ENCODE peak calls at places on chromosomes 13 and 19, in four cellular contexts. W is left ventricle myocardium inferior; A is A549; H is CD4-positive, CD25-positive, alpha-beta regulatory T cell. N is an unnamed sample.

GRCh38 chr19:56085571-56086275 is 35.4 kb downstream of the ZNF787 start:
- DNase-seq in W (no peak), A (no peak), H (no peak), N (no peak)

GRCh38 chr13:29918845-29919244 is 68.4 kb upstream of the UBL3 start:
- DNase-seq in W (no peak), A (no peak), H (no peak), N (no peak)

GRCh38 chr13:105220063-105220462 is 1315.4 kb downstream of the EFNB2 start:
- DNase-seq in W (no peak), A (no peak), H (no peak), N (no peak)

GRCh38 chr13:23384111-23384510 is 49.4 kb downstream of the SACS start:
- DNase-seq in W (no peak), A (peak; percentile 41), H (no peak), N (no peak)

GRCh38 chr19:42108527-42109389 is 23.5 kb downstream of the POU2F2 start:
- DNase-seq in W (peak; percentile 67), A (peak; percentile 95), H (peak; percentile 79), N (peak; percentile 80)

GRCh38 chr13:80841346-80841882 is 500.5 kb upstream of the SPRY2 start:
- DNase-seq in W (no peak), A (no peak), H (no peak), N (no peak)

GRCh38 chr19:7845390-7846179 is 15.6 kb downstream of the EVI5L start:
- DNase-seq in W (no peak), A (no peak), H (no peak), N (no peak)

GRCh38 chr13:39410089-39410901 is 192.7 kb downstream of the LHFPL6 start:
- DNase-seq in W (no peak), A (no peak), H (no peak), N (no peak)

GRCh38 chr13:73335938-73336337 is 277.1 kb downstream of the KLF5 start:
- DNase-seq in W (no peak), A (peak; percentile 28), H (no peak), N (no peak)

GRCh38 chr13:23723463-23723862 is 153.3 kb downstream of the TNFRSF19 start:
- DNase-seq in W (no peak), A (no peak), H (no peak), N (no peak)

GRCh38 chr13:93345061-93345460 is 118.5 kb downstream of the GPC6 start:
- DNase-seq in W (no peak), A (no peak), H (no peak), N (no peak)

GRCh38 chr19:19256072-19256969 is 16.8 kb downstream of the TM6SF2 start:
- DNase-seq in W (no peak), A (peak; percentile 40), H (no peak), N (no peak)

GRCh38 chr19:8120636-8121480 is 28.5 kb downstream of the FBN3 start:
- DNase-seq in W (no peak), A (no peak), H (no peak), N (no peak)

GRCh38 chr19:41575998-41576397 is at the start of gene CEACAM21:
- DNase-seq in W (peak; percentile 52), A (no peak), H (peak; percentile 23), N (peak; percentile 42)

GRCh38 chr13:35474551-35474950 is 1.9 kb downstream of the MAB21L1 start:
- DNase-seq in W (no peak), A (no peak), H (no peak), N (no peak)

GRCh38 chr13:46743191-46743590 is 53.8 kb downstream of the ESD start:
- DNase-seq in W (no peak), A (no peak), H (no peak), N (no peak)

GRCh38 chr19:48961673-48962028 is 3.5 kb upstream of the FTL start:
- DNase-seq in W (no peak), A (no peak), H (no peak), N (no peak)

GRCh38 chr13:113624235-113624587 is 33.8 kb downstream of the ATP4B start:
- DNase-seq in W (no peak), A (no peak), H (no peak), N (no peak)

GRCh38 chr13:18960637-18961227 is 220.9 kb downstream of the TUBA3C start:
- DNase-seq in W (no peak), A (no peak), H (no peak), N (no peak)

GRCh38 chr19:1967087-1967608 is 26.2 kb downstream of the CSNK1G2 start:
- DNase-seq in W (no peak), A (no peak), H (no peak), N (peak; percentile 58)

GRCh38 chr13:48185018-48185417 is 48.0 kb upstream of the ITM2B start:
- DNase-seq in W (no peak), A (no peak), H (no peak), N (no peak)

GRCh38 chr13:50389726-50390125 is 374.5 kb downstream of the KCNRG start:
- DNase-seq in W (no peak), A (no peak), H (no peak), N (no peak)

DNA sequence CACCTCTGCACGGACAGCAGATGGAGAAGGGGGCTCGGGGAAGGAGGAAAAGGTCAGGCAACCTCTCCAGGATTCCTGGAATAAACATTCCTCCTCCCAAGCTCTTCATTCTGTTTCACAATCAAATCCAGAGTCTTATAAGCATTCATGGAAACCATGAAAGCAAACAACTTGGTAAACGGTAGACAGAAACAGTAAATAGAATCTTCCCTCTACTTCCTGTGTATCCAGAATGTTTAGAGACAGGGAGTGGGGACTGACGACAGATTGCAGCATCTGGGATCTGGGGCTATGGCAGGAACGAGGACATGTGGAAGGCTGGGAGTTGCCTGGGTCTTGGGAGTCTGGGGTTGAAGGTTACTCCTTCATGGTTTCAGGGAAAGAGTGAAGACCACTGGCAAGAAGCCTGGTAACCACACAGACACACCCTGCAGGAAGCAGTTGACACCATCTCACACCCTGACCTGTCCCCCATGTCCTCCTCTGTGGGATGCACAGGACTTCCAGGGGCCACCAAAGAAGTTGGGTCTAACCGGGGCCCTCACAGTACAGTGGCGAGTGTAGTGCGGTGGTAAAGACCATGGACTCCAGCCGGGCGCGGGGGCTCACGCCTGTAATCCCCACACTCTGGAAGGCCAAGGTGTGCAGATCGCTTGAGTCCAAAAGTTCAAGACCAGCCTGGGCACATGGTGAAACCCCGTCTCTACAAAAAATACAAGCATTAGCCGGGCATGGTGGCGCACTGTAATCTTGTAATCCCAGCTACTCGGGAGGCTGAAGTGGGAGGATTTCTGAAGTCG is 10.7 kb upstream of the FFAR2 start:
- DNase-seq in W (no peak), A (peak; percentile 73), H (no peak), N (no peak)
- H3K4me1 ChIP-seq in W (peaks cover 41% of the 10 kb centered on the region), A (peaks cover 16% of the 10 kb centered on the region), H (peaks cover 4% of the 10 kb centered on the region), N (peaks cover 15% of the 10 kb centered on the region)

DNA sequence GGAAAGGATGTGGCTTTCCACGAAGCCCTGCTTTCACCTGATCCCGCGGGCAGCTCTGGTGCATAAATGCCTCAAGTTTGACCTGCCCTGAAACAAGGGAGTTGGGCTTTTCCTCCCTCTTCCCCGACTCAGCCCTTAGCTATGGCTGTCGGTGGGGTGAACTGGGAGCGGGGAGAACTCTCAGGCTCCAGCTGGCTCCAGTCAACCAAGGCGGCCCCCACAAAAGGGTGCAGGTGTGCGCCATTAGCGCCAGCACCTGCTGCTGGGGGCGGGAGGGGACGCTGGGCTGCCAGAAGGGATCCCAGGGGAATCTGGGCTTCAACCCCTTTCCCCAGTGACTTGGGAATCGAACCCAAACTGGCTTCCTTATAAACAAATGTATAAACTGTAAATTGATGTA is 7.1 kb upstream of the DHRS12 start:
- DNase-seq in W (no peak), A (no peak), H (no peak), N (no peak)
- H3K4me1 ChIP-seq in W (peaks cover 24% of the 10 kb centered on the region), A (peaks cover 10% of the 10 kb centered on the region), H (peaks cover 17% of the 10 kb centered on the region), N (peaks cover 26% of the 10 kb centered on the region)

GRCh38 chr19:44725251-44725650 is 23.3 kb upstream of the BCL3 start:
- DNase-seq in W (no peak), A (peak; percentile 91), H (no peak), N (no peak)
- H3K4me1 ChIP-seq in W (peaks cover 39% of the 10 kb centered on the region), A (peaks cover 75% of the 10 kb centered on the region), H (peaks cover 13% of the 10 kb centered on the region), N (peaks cover 19% of the 10 kb centered on the region)

GRCh38 chr13:40648841-40649240 is 17.6 kb downstream of the FOXO1 start:
- DNase-seq in W (no peak), A (no peak), H (no peak), N (no peak)
- H3K4me1 ChIP-seq in W (peaks cover 89% of the 10 kb centered on the region), A (peaks cover 15% of the 10 kb centered on the region), H (peaks cover 95% of the 10 kb centered on the region), N (peaks cover 90% of the 10 kb centered on the region)

DNA sequence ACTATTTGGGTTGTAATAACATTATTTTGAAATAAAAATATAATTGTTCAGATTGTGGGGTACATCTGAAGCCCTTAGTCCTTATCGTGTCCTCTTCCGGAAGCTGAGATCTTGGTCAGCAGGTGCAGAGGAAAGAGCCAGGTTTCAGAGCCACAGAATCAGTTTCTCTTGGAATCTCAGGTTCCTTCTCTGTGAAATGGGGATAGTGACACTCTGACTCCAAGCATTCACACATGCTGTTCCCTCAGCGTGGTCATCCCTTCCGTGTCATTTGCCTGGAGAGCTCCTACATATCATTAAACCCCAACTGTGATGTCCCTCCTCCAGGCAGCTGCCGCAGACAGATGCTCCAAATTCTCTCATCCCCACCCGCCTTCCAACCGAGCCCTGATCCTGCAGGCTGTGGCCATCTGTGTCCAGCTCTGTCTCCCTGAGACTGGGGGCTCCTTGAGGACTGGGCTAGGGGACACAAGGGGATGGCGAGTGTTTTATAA is 59.8 kb downstream of the AP1M1 start:
- DNase-seq in W (no peak), A (no peak), H (no peak), N (no peak)
- H3K4me1 ChIP-seq in W (peaks cover 49% of the 10 kb centered on the region), A (peaks cover 11% of the 10 kb centered on the region), H (peaks cover 33% of the 10 kb centered on the region), N (peaks cover 51% of the 10 kb centered on the region)

GRCh38 chr19:6272411-6272791 is 7.4 kb downstream of the MLLT1 start:
- DNase-seq in W (no peak), A (no peak), H (no peak), N (no peak)

GRCh38 chr19:6274756-6275155 is 5.0 kb downstream of the MLLT1 start:
- DNase-seq in W (no peak), A (no peak), H (no peak), N (no peak)

GRCh38 chr19:6271721-6272410 is 7.9 kb downstream of the MLLT1 start:
- DNase-seq in W (peak; percentile 93), A (no peak), H (no peak), N (no peak)

GRCh38 chr19:6273701-6274601 is 5.8 kb downstream of the MLLT1 start:
- DNase-seq in W (peak; percentile 84), A (no peak), H (no peak), N (no peak)

GRCh38 chr19:6272913-6273600 is 6.7 kb downstream of the MLLT1 start:
- DNase-seq in W (no peak), A (no peak), H (no peak), N (no peak)
- H3K4me1 ChIP-seq in W (peaks cover 93% of the 10 kb centered on the region), A (peaks cover 9% of the 10 kb centered on the region), H (peaks cover 14% of the 10 kb centered on the region), N (no peaks in the 10 kb centered on the region)

GRCh38 chr19:44753619-44753931 is 5.1 kb downstream of the BCL3 start:
- DNase-seq in W (no peak), A (no peak), H (no peak), N (no peak)

GRCh38 chr19:44753932-44754742 is 5.6 kb downstream of the BCL3 start:
- DNase-seq in W (peak; percentile 96), A (peak; percentile 90), H (peak; percentile 54), N (peak; percentile 64)

GRCh38 chr19:44752816-44753618 is 4.5 kb downstream of the BCL3 start:
- DNase-seq in W (peak; percentile 90), A (peak; percentile 97), H (peak; percentile 93), N (peak; percentile 96)

GRCh38 chr19:44750713-44751112 is 2.2 kb downstream of the BCL3 start:
- DNase-seq in W (no peak), A (peak; percentile 20), H (no peak), N (no peak)

GRCh38 chr19:44752123-44752815 is 3.8 kb downstream of the BCL3 start:
- DNase-seq in W (no peak), A (peak; percentile 12), H (no peak), N (peak; percentile 19)
- H3K4me1 ChIP-seq in W (peaks cover 93% of the 10 kb centered on the region), A (peaks cover 76% of the 10 kb centered on the region), H (peaks cover 81% of the 10 kb centered on the region), N (peaks cover 59% of the 10 kb centered on the region)

GRCh38 chr19:53583181-53583580 is 45.2 kb downstream of the ZNF331 start:
- DNase-seq in W (no peak), A (no peak), H (no peak), N (no peak)
- H3K4me1 ChIP-seq in W (no peaks in the 10 kb centered on the region), A (no peaks in the 10 kb centered on the region), H (no peaks in the 10 kb centered on the region), N (no peaks in the 10 kb centered on the region)